ENCODE peak calls at places on chromosomes 2 and 18, in five cellular contexts. B is heart left ventricle, E is spleen, W is Peyer's patch, R is breast epithelium. S is an unnamed sample.

GRCh38 chr2:33848486-33848885 is 249.4 kb upstream of the FAM98A start:
- DNase-seq in B (no peak), E (no peak), W (no peak), R (no peak), S (no peak)

GRCh38 chr2:157874278-157874825 is 1.8 kb downstream of the ACVR1 start:
- DNase-seq in B (peak; percentile 24), E (peak; percentile 70), W (no peak), R (no peak), S (no peak)

GRCh38 chr2:46076251-46076650 is 221.0 kb upstream of the EPAS1 start:
- DNase-seq in B (peak; percentile 22), E (no peak), W (no peak), R (no peak), S (no peak)

GRCh38 chr2:140502951-140503630 is 1627.7 kb downstream of the LRP1B start:
- DNase-seq in B (no peak), E (no peak), W (no peak), R (no peak), S (no peak)

GRCh38 chr2:201643216-201643651 is at the start of gene TMEM237:
- DNase-seq in B (peak; percentile 56), E (peak; percentile 88), W (peak; percentile 66), R (no peak), S (no peak)

GRCh38 chr2:231425811-231426703 is 30.5 kb downstream of the B3GNT7 start:
- DNase-seq in B (no peak), E (peak; percentile 58), W (no peak), R (no peak), S (no peak)

GRCh38 chr2:43005975-43006833 is 213.8 kb upstream of the HAAO start:
- DNase-seq in B (no peak), E (peak; percentile 43), W (no peak), R (no peak), S (no peak)

GRCh38 chr2:31294230-31294629 is 60.3 kb downstream of the EHD3 start:
- DNase-seq in B (no peak), E (no peak), W (no peak), R (no peak), S (no peak)

GRCh38 chr18:72674710-72675109 is 130.6 kb upstream of the CBLN2 start:
- DNase-seq in B (no peak), E (no peak), W (no peak), R (no peak), S (no peak)

GRCh38 chr2:37698931-37699481 is 27.6 kb upstream of the CDC42EP3 start:
- DNase-seq in B (no peak), E (no peak), W (no peak), R (no peak), S (no peak)

GRCh38 chr2:96174251-96175144 is 29.3 kb upstream of the DUSP2 start:
- DNase-seq in B (peak; percentile 68), E (peak; percentile 94), W (peak; percentile 81), R (peak; percentile 76), S (no peak)

GRCh38 chr2:43323810-43324588 is 97.6 kb upstream of the ZFP36L2 start:
- DNase-seq in B (peak; percentile 55), E (no peak), W (no peak), R (no peak), S (no peak)

GRCh38 chr18:33184918-33185317 is 255.6 kb downstream of the CCDC178 start:
- DNase-seq in B (no peak), E (no peak), W (no peak), R (no peak), S (no peak)

GRCh38 chr2:72367530-72368225 is 220.0 kb upstream of the CYP26B1 start:
- DNase-seq in B (peak; percentile 44), E (no peak), W (no peak), R (peak; percentile 80), S (no peak)

GRCh38 chr2:32864761-32865160 is 82.0 kb upstream of the LTBP1 start:
- DNase-seq in B (no peak), E (no peak), W (no peak), R (no peak), S (no peak)

GRCh38 chr18:57523171-57523956 is 63.1 kb downstream of the FECH start:
- DNase-seq in B (no peak), E (no peak), W (no peak), R (no peak), S (no peak)

GRCh38 chr2:121063471-121063870 is 221.5 kb downstream of the TFCP2L1 start:
- DNase-seq in B (no peak), E (no peak), W (no peak), R (no peak), S (no peak)

GRCh38 chr18:7117390-7118355 is at the start of gene LAMA1:
- DNase-seq in B (peak; percentile 11), E (no peak), W (no peak), R (no peak), S (peak; percentile 82)

DNA sequence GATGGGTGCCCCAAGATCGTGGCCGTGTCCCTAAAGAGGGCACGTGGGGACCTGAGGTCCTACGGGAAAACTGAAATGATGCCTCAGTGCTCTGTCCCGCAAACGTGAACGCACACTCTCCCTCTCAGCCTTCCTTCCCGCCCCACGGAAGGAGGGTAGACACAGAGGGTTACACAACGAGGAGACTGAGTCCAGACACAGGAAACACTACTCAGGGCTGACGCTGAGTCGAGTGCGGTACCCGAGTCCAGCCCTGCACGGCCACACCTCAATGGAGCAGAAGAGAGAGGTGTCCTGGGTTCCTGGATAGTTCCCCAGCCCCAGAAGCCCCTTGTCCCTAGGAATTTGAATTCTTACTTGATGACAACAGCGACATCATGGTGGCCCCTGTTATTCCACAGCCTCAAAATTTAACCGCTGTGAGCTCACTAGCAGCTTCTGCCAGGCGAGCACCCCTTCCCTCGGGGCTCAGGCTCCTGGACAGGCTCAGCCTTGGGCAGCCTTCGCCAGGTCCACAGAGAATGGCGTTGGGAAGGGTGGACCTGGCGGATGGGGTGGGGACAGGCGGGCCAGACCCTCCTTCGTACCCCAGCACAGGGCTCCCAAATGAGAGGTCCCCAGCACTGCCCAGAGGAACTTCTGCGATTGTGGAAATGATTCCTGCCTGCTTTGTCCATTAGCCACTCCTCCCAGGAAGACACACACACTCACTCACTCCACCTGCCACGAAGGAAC is 980 bp upstream of the RNPEPL1 start:
- DNase-seq in B (peak; percentile 10), E (peak; percentile 86), W (peak; percentile 41), R (peak; percentile 49), S (no peak)
- H3K4me1 ChIP-seq in B (peaks cover 43% of the 10 kb centered on the region), E (peaks cover 58% of the 10 kb centered on the region), W (peaks cover 58% of the 10 kb centered on the region), R (peaks cover 31% of the 10 kb centered on the region), S (peaks cover 61% of the 10 kb centered on the region)

DNA sequence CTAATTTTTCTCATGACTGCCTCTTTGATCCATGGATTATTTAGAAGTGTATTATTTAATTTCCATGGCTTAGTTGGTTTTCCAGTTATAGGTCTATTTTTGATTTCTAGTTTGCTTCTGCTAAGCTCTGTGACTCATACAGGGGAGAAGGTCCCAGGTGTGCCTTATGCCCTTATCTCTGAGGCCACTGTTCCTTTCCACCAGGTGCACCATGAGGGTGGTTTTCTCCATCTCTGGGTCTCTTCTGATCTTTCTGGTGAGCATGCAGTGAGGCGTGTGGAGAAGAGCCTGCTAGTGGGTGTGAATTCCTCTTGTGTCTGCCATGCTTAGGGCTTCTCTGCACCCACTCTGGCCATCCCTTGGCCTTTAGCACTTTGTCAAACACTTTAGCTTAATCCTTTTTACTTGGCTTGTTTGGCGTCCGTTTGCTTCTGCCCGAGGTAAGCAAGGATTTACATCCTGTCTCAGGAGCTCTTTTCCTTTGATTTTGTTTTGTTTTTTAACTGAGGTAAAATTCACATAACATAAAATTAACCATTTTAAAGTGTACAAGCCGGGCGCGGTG is 129.8 kb upstream of the ARL4C start:
- DNase-seq in B (no peak), E (no peak), W (no peak), R (no peak), S (peak; percentile 37)
- TF ChIP-seq POLR2A in B (no peak), E (no peak), W (no peak), R (no peak), S (no peak)

GRCh38 chr2:11373096-11373495 is 28.7 kb upstream of the ROCK2 start:
- DNase-seq in B (no peak), E (no peak), W (no peak), R (no peak), S (no peak)
- H3K4me1 ChIP-seq in B (peaks cover 12% of the 10 kb centered on the region), E (peaks cover 5% of the 10 kb centered on the region), W (peaks cover 41% of the 10 kb centered on the region), R (peaks cover 19% of the 10 kb centered on the region), S (peaks cover 37% of the 10 kb centered on the region)

GRCh38 chr2:112547333-112547732 is 5.1 kb downstream of the POLR1B start:
- DNase-seq in B (no peak), E (no peak), W (no peak), R (no peak), S (no peak)

GRCh38 chr2:112542974-112543760 is 902 bp downstream of the POLR1B start:
- DNase-seq in B (no peak), E (no peak), W (no peak), R (no peak), S (no peak)

GRCh38 chr2:112540906-112541305 is 1.4 kb upstream of the POLR1B start:
- DNase-seq in B (no peak), E (no peak), W (no peak), R (no peak), S (no peak)

GRCh38 chr2:112542123-112542973 is at the start of gene POLR1B:
- DNase-seq in B (peak; percentile 87), E (peak; percentile 95), W (peak; percentile 83), R (peak; percentile 79), S (no peak)

DNA sequence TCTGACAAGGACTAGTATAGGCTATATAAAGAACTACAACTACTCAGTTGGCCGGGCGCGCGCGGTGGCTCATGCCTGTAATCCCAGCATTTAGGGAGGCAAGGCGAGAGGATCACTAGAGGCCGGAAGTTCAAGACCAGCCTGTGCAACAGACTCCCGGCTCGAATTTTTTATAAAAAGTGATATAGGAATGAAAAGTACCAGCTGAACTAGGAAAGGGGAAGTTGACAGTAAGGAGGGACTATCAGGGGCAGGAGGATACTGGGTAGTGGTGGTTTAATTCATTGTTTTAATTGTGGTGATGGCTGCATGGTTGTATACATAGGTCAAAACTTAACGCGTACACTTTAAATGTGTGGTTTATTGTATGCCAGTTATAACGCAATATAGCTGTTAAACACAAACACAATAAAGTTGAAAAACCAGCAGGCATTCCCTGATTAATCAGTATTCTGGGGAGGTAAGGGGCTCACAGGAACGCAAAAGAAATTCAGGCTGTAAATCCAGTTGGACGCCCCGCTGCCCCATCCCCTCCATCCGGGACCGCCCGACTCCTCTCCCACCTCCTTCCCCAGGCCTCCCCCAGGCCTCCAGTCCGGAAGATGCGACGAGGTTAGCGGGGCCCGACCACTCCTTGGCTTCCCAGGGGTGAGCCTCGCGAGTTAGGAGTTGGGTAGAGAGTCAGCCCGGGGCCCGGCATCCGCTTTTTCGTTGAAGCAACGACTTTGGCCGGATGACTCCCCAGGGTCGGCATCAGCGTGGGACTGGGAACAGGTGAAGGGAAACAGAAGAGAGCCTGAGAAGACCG is 746 bp upstream of the POLR1B start:
- DNase-seq in B (peak; percentile 74), E (peak; percentile 94), W (peak; percentile 29), R (peak; percentile 54), S (no peak)
- TF ChIP-seq POLR2A in B (no peak), E (no peak), W (peak; percentile 30), R (no peak), S (no peak)

DNA sequence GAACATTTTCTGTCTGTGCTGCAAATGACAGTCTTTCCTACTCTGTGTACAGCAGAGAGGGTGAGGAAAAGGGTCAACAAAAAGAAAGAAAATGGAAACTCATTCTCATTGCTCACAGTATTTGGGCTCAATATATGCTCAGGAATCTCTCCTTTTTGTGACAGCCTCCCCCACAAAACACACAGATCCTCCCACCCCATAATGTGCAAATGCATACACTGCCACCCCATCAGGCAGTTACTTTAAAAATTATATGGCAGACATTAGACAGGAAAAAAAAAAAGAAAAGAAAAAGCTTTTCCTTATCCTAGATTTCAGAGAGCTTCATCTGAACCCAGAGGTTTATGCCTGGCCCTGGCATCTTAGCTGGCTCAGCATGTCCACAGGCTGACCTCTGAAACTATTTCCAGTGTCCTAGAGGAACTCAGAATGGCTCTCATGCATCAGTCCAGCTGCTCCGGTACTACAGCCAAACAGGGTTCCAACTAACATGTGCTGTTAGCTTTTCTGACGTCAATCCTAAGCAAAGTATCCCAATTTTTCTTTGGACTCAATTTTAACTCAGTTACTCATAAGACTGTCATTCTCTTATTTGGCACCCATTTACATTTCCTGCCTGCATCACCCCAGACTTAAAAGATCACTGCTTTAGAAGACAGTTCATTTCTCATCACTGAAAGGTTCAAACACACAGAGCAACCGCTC is 105.9 kb downstream of the RBMS1 start:
- DNase-seq in B (peak; percentile 78), E (no peak), W (no peak), R (no peak), S (no peak)
- H3K4me1 ChIP-seq in B (peaks cover 27% of the 10 kb centered on the region), E (peaks cover 48% of the 10 kb centered on the region), W (peaks cover 18% of the 10 kb centered on the region), R (peaks cover 19% of the 10 kb centered on the region), S (peaks cover 88% of the 10 kb centered on the region)